ENCODE peak calls at places on chromosome 19, in eight cellular contexts. One of them, this sample, is unnamed.

GRCh38 chr19:15673176-15673654 is 328 bp downstream of the CYP4F12 start:
- DNase-seq in EL: no peak
- DNase-seq in upper lobe of right lung: no peak
- DNase-seq in anterior cingulate cortex: no peak
- DNase-seq in aorta: no peak
- DNase-seq in left kidney: no peak
- DNase-seq in left ventricle myocardium inferior: peak; percentile 15
- DNase-seq in osteocyte: no peak
- DNase-seq in this sample: no peak

GRCh38 chr19:47436712-47437401 is 17.5 kb upstream of the MEIS3 start:
- DNase-seq in EL: peak; percentile 58
- DNase-seq in left ventricle myocardium inferior: peak; percentile 68
- DNase-seq in upper lobe of right lung: peak; percentile 87
- DNase-seq in osteocyte: no peak
- DNase-seq in anterior cingulate cortex: peak; percentile 59
- DNase-seq in left kidney: peak; percentile 89
- DNase-seq in aorta: peak; percentile 91
- DNase-seq in this sample: peak; percentile 22

GRCh38 chr19:11554160-11554559 is 4.9 kb downstream of the ELOF1 start:
- DNase-seq in anterior cingulate cortex: no peak
- DNase-seq in EL: no peak
- DNase-seq in osteocyte: no peak
- DNase-seq in left ventricle myocardium inferior: no peak
- DNase-seq in aorta: no peak
- DNase-seq in left kidney: no peak
- DNase-seq in upper lobe of right lung: no peak
- DNase-seq in this sample: no peak

GRCh38 chr19:47994209-47994802 is at the start of gene ELSPBP1:
- DNase-seq in osteocyte: no peak
- DNase-seq in EL: no peak
- DNase-seq in aorta: no peak
- DNase-seq in left ventricle myocardium inferior: no peak
- DNase-seq in left kidney: peak; percentile 96
- DNase-seq in upper lobe of right lung: no peak
- DNase-seq in anterior cingulate cortex: no peak
- DNase-seq in this sample: no peak

GRCh38 chr19:22545751-22546150 is 88.4 kb upstream of the ZNF492 start:
- DNase-seq in upper lobe of right lung: no peak
- DNase-seq in anterior cingulate cortex: peak; percentile 17
- DNase-seq in EL: peak; percentile 7
- DNase-seq in left ventricle myocardium inferior: peak; percentile 22
- DNase-seq in left kidney: peak; percentile 44
- DNase-seq in osteocyte: no peak
- DNase-seq in aorta: no peak
- DNase-seq in this sample: no peak

GRCh38 chr19:32809754-32810153 is 59.8 kb downstream of the SLC7A9 start:
- DNase-seq in aorta: no peak
- DNase-seq in osteocyte: no peak
- DNase-seq in anterior cingulate cortex: no peak
- DNase-seq in left kidney: no peak
- DNase-seq in EL: no peak
- DNase-seq in upper lobe of right lung: no peak
- DNase-seq in left ventricle myocardium inferior: no peak
- DNase-seq in this sample: no peak

GRCh38 chr19:22608441-22608840 is 25.7 kb upstream of the ZNF492 start:
- DNase-seq in left kidney: no peak
- DNase-seq in osteocyte: peak; percentile 73
- DNase-seq in left ventricle myocardium inferior: no peak
- DNase-seq in upper lobe of right lung: peak; percentile 4
- DNase-seq in EL: no peak
- DNase-seq in anterior cingulate cortex: no peak
- DNase-seq in aorta: no peak
- DNase-seq in this sample: no peak

GRCh38 chr19:54232552-54232934 is 9.7 kb upstream of the LILRB3 start:
- DNase-seq in EL: no peak
- DNase-seq in anterior cingulate cortex: no peak
- DNase-seq in osteocyte: no peak
- DNase-seq in upper lobe of right lung: no peak
- DNase-seq in aorta: no peak
- DNase-seq in left kidney: no peak
- DNase-seq in left ventricle myocardium inferior: no peak
- DNase-seq in this sample: no peak

GRCh38 chr19:34731019-34731829 is 2.8 kb upstream of the ZNF181 start:
- DNase-seq in upper lobe of right lung: no peak
- DNase-seq in anterior cingulate cortex: no peak
- DNase-seq in aorta: no peak
- DNase-seq in osteocyte: peak; percentile 69
- DNase-seq in left kidney: no peak
- DNase-seq in EL: no peak
- DNase-seq in left ventricle myocardium inferior: peak; percentile 22
- DNase-seq in this sample: no peak

GRCh38 chr19:10105241-10106099 is 692 bp upstream of the PPAN start:
- DNase-seq in EL: no peak
- DNase-seq in upper lobe of right lung: no peak
- DNase-seq in aorta: no peak
- DNase-seq in osteocyte: no peak
- DNase-seq in anterior cingulate cortex: no peak
- DNase-seq in left ventricle myocardium inferior: no peak
- DNase-seq in left kidney: no peak
- DNase-seq in this sample: no peak

GRCh38 chr19:18998276-18998675 is 35.0 kb downstream of the SUGP2 start:
- DNase-seq in anterior cingulate cortex: no peak
- DNase-seq in osteocyte: no peak
- DNase-seq in aorta: no peak
- DNase-seq in left kidney: no peak
- DNase-seq in left ventricle myocardium inferior: no peak
- DNase-seq in EL: no peak
- DNase-seq in upper lobe of right lung: no peak
- DNase-seq in this sample: no peak